ENCODE peak calls at places on chromosomes 2 and 18, in eight cellular contexts. M is IMR-90, G is foreskin fibroblast, I is A549, Y is A673, R is pancreas, Z is cardiac fibroblast, A is choroid plexus epithelial cell. L is an unnamed sample.

GRCh38 chr18:79927597-79928562 is 23.6 kb downstream of the SLC66A2 start:
- DNase-seq in M (no peak), G (no peak), I (no peak), Y (no peak), R (peak; percentile 51), Z (no peak), A (no peak), L (no peak)

GRCh38 chr2:177717831-177718618 is 325.5 kb downstream of the AGPS start:
- DNase-seq in M (no peak), G (no peak), I (no peak), Y (no peak), R (no peak), Z (no peak), A (peak; percentile 21), L (peak; percentile 4)

GRCh38 chr2:54638103-54638502 is 85.4 kb upstream of the EML6 start:
- DNase-seq in M (no peak), G (no peak), I (no peak), Y (no peak), R (no peak), Z (no peak), A (no peak), L (no peak)

GRCh38 chr18:55763805-55764204 is 175.8 kb upstream of the TCF4 start:
- DNase-seq in M (peak; percentile 11), G (no peak), I (no peak), Y (peak; percentile 93), R (no peak), Z (no peak), A (no peak), L (no peak)

GRCh38 chr2:57701391-57701791 is 345.2 kb upstream of the VRK2 start:
- DNase-seq in M (peak; percentile 0), G (no peak), I (no peak), Y (peak; percentile 83), R (no peak), Z (no peak), A (peak; percentile 90), L (no peak)

GRCh38 chr2:38145226-38145625 is 69.3 kb upstream of the CYP1B1 start:
- DNase-seq in M (no peak), G (no peak), I (no peak), Y (no peak), R (no peak), Z (no peak), A (peak; percentile 32), L (peak; percentile 53)

GRCh38 chr2:70118798-70119454 is 31.6 kb downstream of the PCBP1 start:
- DNase-seq in M (no peak), G (no peak), I (no peak), Y (no peak), R (peak; percentile 35), Z (peak; percentile 36), A (no peak), L (no peak)

GRCh38 chr2:57880967-57881366 is 165.6 kb upstream of the VRK2 start:
- DNase-seq in M (no peak), G (no peak), I (no peak), Y (no peak), R (no peak), Z (no peak), A (no peak), L (no peak)

GRCh38 chr2:159933040-159933726 is 129.2 kb downstream of the PLA2R1 start:
- DNase-seq in M (no peak), G (no peak), I (no peak), Y (no peak), R (no peak), Z (no peak), A (no peak), L (no peak)

GRCh38 chr2:160719116-160719515 is 225.5 kb upstream of the RBMS1 start:
- DNase-seq in M (peak; percentile 57), G (peak; percentile 32), I (no peak), Y (no peak), R (no peak), Z (peak; percentile 14), A (peak; percentile 41), L (peak; percentile 48)

GRCh38 chr2:135688978-135689377 is 52.7 kb upstream of the UBXN4 start:
- DNase-seq in M (no peak), G (no peak), I (no peak), Y (no peak), R (no peak), Z (no peak), A (no peak), L (no peak)

GRCh38 chr18:47587587-47587986 is 336.1 kb upstream of the SKOR2 start:
- DNase-seq in M (no peak), G (no peak), I (no peak), Y (no peak), R (peak; percentile 68), Z (no peak), A (no peak), L (no peak)

GRCh38 chr18:52136532-52136931 is 203.5 kb upstream of the DCC start:
- DNase-seq in M (no peak), G (no peak), I (no peak), Y (no peak), R (no peak), Z (no peak), A (no peak), L (no peak)

GRCh38 chr18:58896734-58897508 is 32.2 kb downstream of the ZNF532 start:
- DNase-seq in M (no peak), G (no peak), I (no peak), Y (no peak), R (no peak), Z (peak; percentile 26), A (no peak), L (no peak)
- TF ChIP-seq CTCF in M (no peak), G (no peak), I (no peak), Y (no peak), R (no peak), Z (no peak), A (no peak), L (no peak)

DNA sequence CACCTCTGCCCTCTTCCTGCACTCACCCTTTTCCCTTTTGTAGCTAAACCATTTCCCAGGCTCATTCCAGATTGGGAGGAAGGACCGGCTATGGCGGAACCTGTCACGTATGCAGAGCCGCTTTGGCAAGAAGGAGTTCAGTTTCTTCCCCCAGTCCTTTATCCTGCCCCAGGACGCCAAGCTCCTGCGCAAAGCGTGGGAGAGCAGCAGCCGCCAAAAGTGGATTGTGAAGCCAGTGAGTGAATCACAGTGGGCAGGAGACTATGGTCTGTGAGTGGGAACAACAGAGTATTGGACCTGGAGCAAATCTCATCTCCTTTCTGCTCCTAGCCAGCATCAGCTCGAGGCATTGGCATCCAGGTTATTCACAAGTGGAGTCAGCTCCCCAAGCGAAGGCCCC is 35.0 kb upstream of the CYP27A1 start:
- DNase-seq in M (no peak), G (no peak), I (no peak), Y (no peak), R (no peak), Z (no peak), A (no peak), L (no peak)
- H3K4me3 ChIP-seq in M (no peak overlapping the region), G (no peak overlapping the region), I (no peak overlapping the region), Y (no peak overlapping the region), R (no peak overlapping the region), Z (no peak overlapping the region), A (no peak overlapping the region), L (no peak overlapping the region)

DNA sequence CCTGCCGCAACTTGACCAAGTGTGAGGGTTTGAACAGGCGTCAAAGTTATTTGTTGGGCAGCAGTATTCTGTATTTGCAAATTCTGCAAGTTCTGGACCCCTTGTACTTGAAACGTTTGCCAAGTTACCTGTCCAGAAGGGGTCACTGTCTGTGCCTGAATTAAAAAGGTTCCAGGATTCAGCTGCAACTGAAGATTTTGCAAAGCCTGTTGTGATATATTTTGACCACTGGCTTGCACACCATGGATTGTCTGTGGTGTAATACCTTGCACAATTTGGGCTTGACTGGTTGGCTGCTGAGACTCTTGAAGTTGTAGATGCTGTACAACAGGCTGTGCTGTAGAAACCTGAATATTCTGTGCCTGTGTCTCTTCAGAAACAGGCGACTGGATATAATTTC is 10.2 kb downstream of the SP3 start:
- DNase-seq in M (no peak), G (no peak), I (no peak), Y (no peak), R (no peak), Z (no peak), A (no peak), L (no peak)
- TF ChIP-seq CTCF in M (no peak), G (no peak), I (no peak), Y (peak; percentile 14), R (no peak), Z (no peak), A (no peak), L (peak; percentile 4)

DNA sequence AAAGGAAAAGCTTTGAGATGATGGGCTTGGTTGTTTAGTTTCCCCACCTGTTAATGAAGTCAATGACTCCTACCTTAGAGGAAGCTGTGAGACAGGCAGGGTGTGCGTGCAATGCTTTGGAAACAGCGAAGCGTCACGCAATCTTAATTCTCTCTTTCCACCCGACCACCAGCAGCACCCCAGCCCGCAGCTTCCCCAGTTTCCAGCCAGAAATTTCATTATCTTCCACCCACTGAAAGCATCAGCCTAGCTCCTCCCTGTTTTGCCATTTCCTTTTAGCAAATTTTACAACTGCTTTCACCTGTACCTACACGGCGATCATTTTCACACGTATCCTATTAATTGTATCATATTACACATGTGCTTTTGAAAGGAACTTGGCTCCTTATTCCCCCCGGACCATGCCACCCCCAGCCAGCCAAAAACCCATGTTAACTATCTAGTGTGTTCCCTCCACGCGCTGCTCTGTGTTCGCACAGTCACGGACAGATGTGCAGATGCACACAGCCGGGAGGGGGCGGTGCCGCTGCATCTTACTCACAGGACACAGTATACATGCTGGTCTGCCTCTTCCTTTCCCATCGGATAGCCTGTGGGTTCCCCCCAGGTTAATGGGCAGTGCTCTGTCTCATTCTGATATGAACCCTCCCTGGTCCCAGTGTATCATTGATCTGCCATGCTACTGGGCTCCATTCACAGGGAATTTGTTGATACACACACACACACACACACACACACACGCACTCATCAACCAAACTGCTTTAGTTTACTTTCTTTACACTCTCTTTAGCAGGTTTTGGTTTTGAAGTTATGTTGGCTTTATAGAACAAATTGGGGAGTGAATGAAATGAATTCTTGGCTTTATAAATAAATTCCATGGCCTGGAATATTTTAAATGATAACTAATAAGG is 22.4 kb downstream of the CYP27C1 start:
- DNase-seq in M (peak; percentile 50), G (no peak), I (peak; percentile 65), Y (peak; percentile 89), R (peak; percentile 84), Z (peak; percentile 58), A (peak; percentile 75), L (peak; percentile 58)
- H3K4me3 ChIP-seq in M (no peak overlapping the region), G (no peak overlapping the region), I (no peak overlapping the region), Y (peak overlapping the region; percentile 36), R (no peak overlapping the region), Z (no peak overlapping the region), A (no peak overlapping the region), L (no peak overlapping the region)

DNA sequence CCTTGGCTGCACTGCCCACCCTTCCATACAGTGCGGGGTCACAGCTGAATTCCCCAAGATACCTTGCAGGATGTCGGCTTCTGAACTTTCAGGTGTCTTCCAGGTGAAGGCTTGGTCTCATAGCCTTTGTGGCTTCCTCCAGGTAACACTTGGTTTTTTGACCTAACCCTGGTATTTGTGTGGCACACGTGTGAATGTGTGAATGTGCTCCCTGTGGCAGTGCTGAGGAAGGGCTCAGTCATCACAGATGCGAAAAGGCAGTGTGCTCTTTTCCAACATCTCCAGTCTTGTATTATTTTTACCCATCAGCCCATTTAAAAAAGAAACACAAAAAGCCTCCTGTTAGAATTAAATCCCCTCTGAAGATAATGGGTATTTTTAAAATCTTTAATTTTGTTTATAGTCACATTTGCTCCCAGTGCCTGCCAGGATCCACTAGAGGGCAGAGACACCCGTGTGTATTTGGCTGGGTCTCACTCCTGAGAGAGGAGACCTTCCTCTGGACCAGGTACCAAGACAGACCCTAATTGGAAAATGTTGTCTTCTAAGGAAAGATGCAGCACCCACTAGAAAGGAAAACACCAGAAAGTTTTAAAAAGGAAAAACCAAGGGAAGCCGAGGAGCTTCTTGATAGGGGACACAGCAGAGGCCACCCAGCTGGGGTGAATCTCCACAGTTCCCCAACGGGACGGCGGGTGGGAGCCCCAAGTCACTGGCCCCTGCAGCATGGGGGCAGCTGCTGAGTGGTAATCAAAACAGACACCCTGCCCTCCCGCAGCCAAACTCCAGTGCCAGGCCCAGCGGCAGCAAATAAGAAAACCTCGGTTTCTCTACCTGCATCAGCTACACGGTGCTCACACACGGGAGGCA is 27.7 kb downstream of the FAM110C start:
- DNase-seq in M (no peak), G (no peak), I (no peak), Y (no peak), R (no peak), Z (peak; percentile 10), A (peak; percentile 18), L (no peak)
- TF ChIP-seq CTCF in M (peak; percentile 38), G (peak; percentile 37), I (peak; percentile 62), Y (peak; percentile 64), R (peak; percentile 37), Z (peak; percentile 54), A (peak; percentile 68), L (peak; percentile 23)